ENCODE peak calls at places on chromosomes 12 and 14, in five cellular contexts. One of them, this sample, is unnamed.

GRCh38 chr12:120647375-120647755 is 6.9 kb downstream of the CABP1 start:
- DNase-seq in Daoy: no peak
- DNase-seq in cerebellar cortex: no peak
- DNase-seq in activated T-cell treated with anti-CD3 and anti-CD28 coated beads for 24 hours: no peak
- DNase-seq in SJSA1: no peak
- DNase-seq in this sample: no peak

GRCh38 chr12:76878045-76878898 is 547 bp downstream of the CSRP2 start:
- DNase-seq in Daoy: peak; percentile 46
- DNase-seq in cerebellar cortex: peak; percentile 18
- DNase-seq in activated T-cell treated with anti-CD3 and anti-CD28 coated beads for 24 hours: no peak
- DNase-seq in SJSA1: peak; percentile 49
- DNase-seq in this sample: peak; percentile 35

GRCh38 chr12:69405466-69405865 is 45.9 kb downstream of the YEATS4 start:
- DNase-seq in Daoy: peak; percentile 95
- DNase-seq in cerebellar cortex: no peak
- DNase-seq in activated T-cell treated with anti-CD3 and anti-CD28 coated beads for 24 hours: no peak
- DNase-seq in SJSA1: peak; percentile 89
- DNase-seq in this sample: peak; percentile 86

GRCh38 chr14:69237142-69237541 is 22.8 kb upstream of the GALNT16 start:
- DNase-seq in Daoy: no peak
- DNase-seq in cerebellar cortex: no peak
- DNase-seq in activated T-cell treated with anti-CD3 and anti-CD28 coated beads for 24 hours: no peak
- DNase-seq in SJSA1: no peak
- DNase-seq in this sample: no peak

GRCh38 chr12:58176296-58176869 is 235.0 kb downstream of the ATP23 start:
- DNase-seq in Daoy: peak; percentile 46
- DNase-seq in cerebellar cortex: peak; percentile 19
- DNase-seq in activated T-cell treated with anti-CD3 and anti-CD28 coated beads for 24 hours: no peak
- DNase-seq in SJSA1: no peak
- DNase-seq in this sample: peak; percentile 6

GRCh38 chr12:5964913-5965900 is 20.1 kb upstream of the ANO2 start:
- DNase-seq in Daoy: peak; percentile 59
- DNase-seq in cerebellar cortex: no peak
- DNase-seq in activated T-cell treated with anti-CD3 and anti-CD28 coated beads for 24 hours: no peak
- DNase-seq in SJSA1: no peak
- DNase-seq in this sample: no peak

GRCh38 chr12:10288989-10289388 is 18.7 kb upstream of the KLRD1 start:
- DNase-seq in Daoy: no peak
- DNase-seq in cerebellar cortex: no peak
- DNase-seq in activated T-cell treated with anti-CD3 and anti-CD28 coated beads for 24 hours: no peak
- DNase-seq in SJSA1: no peak
- DNase-seq in this sample: no peak

GRCh38 chr12:74021937-74022336 is 515.7 kb upstream of the ATXN7L3B start:
- DNase-seq in Daoy: peak; percentile 69
- DNase-seq in cerebellar cortex: peak; percentile 54
- DNase-seq in activated T-cell treated with anti-CD3 and anti-CD28 coated beads for 24 hours: no peak
- DNase-seq in SJSA1: peak; percentile 59
- DNase-seq in this sample: peak; percentile 55

GRCh38 chr12:50597200-50598195 is 92.7 kb downstream of the DIP2B start:
- DNase-seq in Daoy: peak; percentile 93
- DNase-seq in cerebellar cortex: no peak
- DNase-seq in activated T-cell treated with anti-CD3 and anti-CD28 coated beads for 24 hours: peak; percentile 57
- DNase-seq in SJSA1: peak; percentile 63
- DNase-seq in this sample: peak; percentile 83

GRCh38 chr12:92506460-92506859 is 196.3 kb upstream of the PLEKHG7 start:
- DNase-seq in Daoy: peak; percentile 3
- DNase-seq in cerebellar cortex: no peak
- DNase-seq in activated T-cell treated with anti-CD3 and anti-CD28 coated beads for 24 hours: no peak
- DNase-seq in SJSA1: no peak
- DNase-seq in this sample: no peak

GRCh38 chr12:121754836-121755235 is 38.7 kb downstream of the RHOF start:
- DNase-seq in Daoy: no peak
- DNase-seq in cerebellar cortex: no peak
- DNase-seq in activated T-cell treated with anti-CD3 and anti-CD28 coated beads for 24 hours: no peak
- DNase-seq in SJSA1: no peak
- DNase-seq in this sample: no peak

GRCh38 chr12:87618199-87618598 is 411.0 kb downstream of the C12orf50 start:
- DNase-seq in Daoy: no peak
- DNase-seq in cerebellar cortex: no peak
- DNase-seq in activated T-cell treated with anti-CD3 and anti-CD28 coated beads for 24 hours: no peak
- DNase-seq in SJSA1: no peak
- DNase-seq in this sample: peak; percentile 16

GRCh38 chr14:74531467-74531866 is 37.9 kb downstream of the ISCA2 start:
- DNase-seq in Daoy: peak; percentile 69
- DNase-seq in cerebellar cortex: no peak
- DNase-seq in activated T-cell treated with anti-CD3 and anti-CD28 coated beads for 24 hours: no peak
- DNase-seq in SJSA1: peak; percentile 53
- DNase-seq in this sample: peak; percentile 65